ENCODE peak calls at places on chromosomes 3 and 15, in eight cellular contexts. One of them, this sample, is unnamed.

GRCh38 chr15:60844431-60845174 is 365.7 kb upstream of the ICE2 start:
- DNase-seq in RKO: no peak
- DNase-seq in substantia nigra: no peak
- DNase-seq in stimulated activated CD4-positive, alpha-beta T cell treated with anti-CD3 and anti-CD28 coated beads, Interleukin-1b, Interleukin-23, amount 100 ng/mL, for 48 hours: peak; percentile 53
- DNase-seq in AG09309: no peak
- DNase-seq in A549: no peak
- DNase-seq in HS-5: no peak
- DNase-seq in uterus: no peak
- DNase-seq in this sample: no peak

GRCh38 chr3:107662586-107662985 is 139.8 kb downstream of the BBX start:
- DNase-seq in RKO: no peak
- DNase-seq in substantia nigra: no peak
- DNase-seq in stimulated activated CD4-positive, alpha-beta T cell treated with anti-CD3 and anti-CD28 coated beads, Interleukin-1b, Interleukin-23, amount 100 ng/mL, for 48 hours: no peak
- DNase-seq in AG09309: no peak
- DNase-seq in A549: no peak
- DNase-seq in HS-5: no peak
- DNase-seq in uterus: no peak
- DNase-seq in this sample: no peak

GRCh38 chr3:99777210-99777549 is 40.5 kb upstream of the CMSS1 start:
- DNase-seq in RKO: no peak
- DNase-seq in substantia nigra: no peak
- DNase-seq in stimulated activated CD4-positive, alpha-beta T cell treated with anti-CD3 and anti-CD28 coated beads, Interleukin-1b, Interleukin-23, amount 100 ng/mL, for 48 hours: no peak
- DNase-seq in AG09309: no peak
- DNase-seq in A549: no peak
- DNase-seq in HS-5: no peak
- DNase-seq in uterus: no peak
- DNase-seq in this sample: no peak

GRCh38 chr15:23532019-23532418 is 33.5 kb upstream of the MKRN3 start:
- DNase-seq in RKO: no peak
- DNase-seq in substantia nigra: no peak
- DNase-seq in stimulated activated CD4-positive, alpha-beta T cell treated with anti-CD3 and anti-CD28 coated beads, Interleukin-1b, Interleukin-23, amount 100 ng/mL, for 48 hours: no peak
- DNase-seq in AG09309: no peak
- DNase-seq in A549: no peak
- DNase-seq in HS-5: peak; percentile 3
- DNase-seq in uterus: no peak
- DNase-seq in this sample: no peak

GRCh38 chr3:111087924-111088469 is 16.4 kb downstream of the NECTIN3 start:
- DNase-seq in RKO: no peak
- DNase-seq in substantia nigra: no peak
- DNase-seq in stimulated activated CD4-positive, alpha-beta T cell treated with anti-CD3 and anti-CD28 coated beads, Interleukin-1b, Interleukin-23, amount 100 ng/mL, for 48 hours: no peak
- DNase-seq in AG09309: no peak
- DNase-seq in A549: no peak
- DNase-seq in HS-5: no peak
- DNase-seq in uterus: no peak
- DNase-seq in this sample: no peak

GRCh38 chr3:193874997-193875593 is 260.9 kb upstream of the HES1 start:
- DNase-seq in RKO: no peak
- DNase-seq in substantia nigra: no peak
- DNase-seq in stimulated activated CD4-positive, alpha-beta T cell treated with anti-CD3 and anti-CD28 coated beads, Interleukin-1b, Interleukin-23, amount 100 ng/mL, for 48 hours: no peak
- DNase-seq in AG09309: no peak
- DNase-seq in A549: no peak
- DNase-seq in HS-5: no peak
- DNase-seq in uterus: no peak
- DNase-seq in this sample: no peak

GRCh38 chr3:50605901-50606326 is 5.7 kb downstream of the CISH start:
- DNase-seq in RKO: no peak
- DNase-seq in substantia nigra: no peak
- DNase-seq in stimulated activated CD4-positive, alpha-beta T cell treated with anti-CD3 and anti-CD28 coated beads, Interleukin-1b, Interleukin-23, amount 100 ng/mL, for 48 hours: no peak
- DNase-seq in AG09309: no peak
- DNase-seq in A549: no peak
- DNase-seq in HS-5: no peak
- DNase-seq in uterus: no peak
- DNase-seq in this sample: no peak

GRCh38 chr3:59388555-59389280 is 338.9 kb upstream of the CFAP20DC start:
- DNase-seq in RKO: no peak
- DNase-seq in substantia nigra: no peak
- DNase-seq in stimulated activated CD4-positive, alpha-beta T cell treated with anti-CD3 and anti-CD28 coated beads, Interleukin-1b, Interleukin-23, amount 100 ng/mL, for 48 hours: peak; percentile 35
- DNase-seq in AG09309: no peak
- DNase-seq in A549: no peak
- DNase-seq in HS-5: no peak
- DNase-seq in uterus: no peak
- DNase-seq in this sample: no peak

GRCh38 chr3:183745300-183746098 is 47.9 kb downstream of the YEATS2 start:
- DNase-seq in RKO: no peak
- DNase-seq in substantia nigra: no peak
- DNase-seq in stimulated activated CD4-positive, alpha-beta T cell treated with anti-CD3 and anti-CD28 coated beads, Interleukin-1b, Interleukin-23, amount 100 ng/mL, for 48 hours: no peak
- DNase-seq in AG09309: no peak
- DNase-seq in A549: no peak
- DNase-seq in HS-5: no peak
- DNase-seq in uterus: no peak
- DNase-seq in this sample: no peak

GRCh38 chr3:177452487-177452886 is 255.2 kb upstream of the TBL1XR1 start:
- DNase-seq in RKO: peak; percentile 29
- DNase-seq in substantia nigra: no peak
- DNase-seq in stimulated activated CD4-positive, alpha-beta T cell treated with anti-CD3 and anti-CD28 coated beads, Interleukin-1b, Interleukin-23, amount 100 ng/mL, for 48 hours: no peak
- DNase-seq in AG09309: no peak
- DNase-seq in A549: no peak
- DNase-seq in HS-5: peak; percentile 33
- DNase-seq in uterus: peak; percentile 46
- DNase-seq in this sample: no peak

GRCh38 chr3:109927161-109927560 is 589.8 kb upstream of the DPPA4 start:
- DNase-seq in RKO: peak; percentile 89
- DNase-seq in substantia nigra: no peak
- DNase-seq in stimulated activated CD4-positive, alpha-beta T cell treated with anti-CD3 and anti-CD28 coated beads, Interleukin-1b, Interleukin-23, amount 100 ng/mL, for 48 hours: peak; percentile 10
- DNase-seq in AG09309: peak; percentile 86
- DNase-seq in A549: peak; percentile 78
- DNase-seq in HS-5: peak; percentile 91
- DNase-seq in uterus: no peak
- DNase-seq in this sample: no peak

GRCh38 chr3:140128217-140129137 is 193.5 kb downstream of the CLSTN2 start:
- DNase-seq in RKO: peak; percentile 26
- DNase-seq in substantia nigra: no peak
- DNase-seq in stimulated activated CD4-positive, alpha-beta T cell treated with anti-CD3 and anti-CD28 coated beads, Interleukin-1b, Interleukin-23, amount 100 ng/mL, for 48 hours: no peak
- DNase-seq in AG09309: no peak
- DNase-seq in A549: peak; percentile 10
- DNase-seq in HS-5: no peak
- DNase-seq in uterus: peak; percentile 13
- DNase-seq in this sample: peak; percentile 60

GRCh38 chr3:148227534-148227933 is 470.2 kb upstream of the AGTR1 start:
- DNase-seq in RKO: no peak
- DNase-seq in substantia nigra: no peak
- DNase-seq in stimulated activated CD4-positive, alpha-beta T cell treated with anti-CD3 and anti-CD28 coated beads, Interleukin-1b, Interleukin-23, amount 100 ng/mL, for 48 hours: no peak
- DNase-seq in AG09309: no peak
- DNase-seq in A549: no peak
- DNase-seq in HS-5: no peak
- DNase-seq in uterus: no peak
- DNase-seq in this sample: no peak

GRCh38 chr15:39783244-39783820 is 691 bp upstream of the FSIP1 start:
- DNase-seq in RKO: no peak
- DNase-seq in substantia nigra: no peak
- DNase-seq in stimulated activated CD4-positive, alpha-beta T cell treated with anti-CD3 and anti-CD28 coated beads, Interleukin-1b, Interleukin-23, amount 100 ng/mL, for 48 hours: no peak
- DNase-seq in AG09309: no peak
- DNase-seq in A549: no peak
- DNase-seq in HS-5: no peak
- DNase-seq in uterus: no peak
- DNase-seq in this sample: no peak

GRCh38 chr3:142272200-142272891 is 47.0 kb upstream of the GK5 start:
- DNase-seq in RKO: no peak
- DNase-seq in substantia nigra: no peak
- DNase-seq in stimulated activated CD4-positive, alpha-beta T cell treated with anti-CD3 and anti-CD28 coated beads, Interleukin-1b, Interleukin-23, amount 100 ng/mL, for 48 hours: no peak
- DNase-seq in AG09309: no peak
- DNase-seq in A549: no peak
- DNase-seq in HS-5: no peak
- DNase-seq in uterus: no peak
- DNase-seq in this sample: no peak

GRCh38 chr15:98684441-98684840 is 36.1 kb downstream of the IGF1R start:
- DNase-seq in RKO: no peak
- DNase-seq in substantia nigra: no peak
- DNase-seq in stimulated activated CD4-positive, alpha-beta T cell treated with anti-CD3 and anti-CD28 coated beads, Interleukin-1b, Interleukin-23, amount 100 ng/mL, for 48 hours: no peak
- DNase-seq in AG09309: peak; percentile 78
- DNase-seq in A549: no peak
- DNase-seq in HS-5: peak; percentile 31
- DNase-seq in uterus: no peak
- DNase-seq in this sample: no peak

GRCh38 chr3:96813820-96814580 is 394 bp upstream of the EPHA6 start:
- DNase-seq in RKO: no peak
- DNase-seq in substantia nigra: peak; percentile 7
- DNase-seq in stimulated activated CD4-positive, alpha-beta T cell treated with anti-CD3 and anti-CD28 coated beads, Interleukin-1b, Interleukin-23, amount 100 ng/mL, for 48 hours: peak; percentile 2
- DNase-seq in AG09309: no peak
- DNase-seq in A549: peak; percentile 31
- DNase-seq in HS-5: peak; percentile 58
- DNase-seq in uterus: no peak
- DNase-seq in this sample: peak; percentile 64

GRCh38 chr15:92071030-92071644 is 217.6 kb downstream of the SLCO3A1 start:
- DNase-seq in RKO: no peak
- DNase-seq in substantia nigra: no peak
- DNase-seq in stimulated activated CD4-positive, alpha-beta T cell treated with anti-CD3 and anti-CD28 coated beads, Interleukin-1b, Interleukin-23, amount 100 ng/mL, for 48 hours: no peak
- DNase-seq in AG09309: no peak
- DNase-seq in A549: no peak
- DNase-seq in HS-5: no peak
- DNase-seq in uterus: no peak
- DNase-seq in this sample: no peak

GRCh38 chr3:32340039-32340438 is 51.6 kb upstream of the CMTM7 start:
- DNase-seq in RKO: peak; percentile 48
- DNase-seq in substantia nigra: no peak
- DNase-seq in stimulated activated CD4-positive, alpha-beta T cell treated with anti-CD3 and anti-CD28 coated beads, Interleukin-1b, Interleukin-23, amount 100 ng/mL, for 48 hours: peak; percentile 4
- DNase-seq in AG09309: no peak
- DNase-seq in A549: peak; percentile 63
- DNase-seq in HS-5: no peak
- DNase-seq in uterus: no peak
- DNase-seq in this sample: peak; percentile 18

GRCh38 chr3:48686538-48687219 is 964 bp upstream of the NCKIPSD start:
- DNase-seq in RKO: no peak
- DNase-seq in substantia nigra: no peak
- DNase-seq in stimulated activated CD4-positive, alpha-beta T cell treated with anti-CD3 and anti-CD28 coated beads, Interleukin-1b, Interleukin-23, amount 100 ng/mL, for 48 hours: no peak
- DNase-seq in AG09309: no peak
- DNase-seq in A549: no peak
- DNase-seq in HS-5: no peak
- DNase-seq in uterus: no peak
- DNase-seq in this sample: no peak

GRCh38 chr3:108044699-108045098 is 46.1 kb downstream of the CD47 start:
- DNase-seq in RKO: no peak
- DNase-seq in substantia nigra: no peak
- DNase-seq in stimulated activated CD4-positive, alpha-beta T cell treated with anti-CD3 and anti-CD28 coated beads, Interleukin-1b, Interleukin-23, amount 100 ng/mL, for 48 hours: no peak
- DNase-seq in AG09309: no peak
- DNase-seq in A549: no peak
- DNase-seq in HS-5: no peak
- DNase-seq in uterus: no peak
- DNase-seq in this sample: no peak

GRCh38 chr3:152287898-152288576 is 19.3 kb downstream of the MBNL1 start:
- DNase-seq in RKO: no peak
- DNase-seq in substantia nigra: no peak
- DNase-seq in stimulated activated CD4-positive, alpha-beta T cell treated with anti-CD3 and anti-CD28 coated beads, Interleukin-1b, Interleukin-23, amount 100 ng/mL, for 48 hours: no peak
- DNase-seq in AG09309: no peak
- DNase-seq in A549: no peak
- DNase-seq in HS-5: no peak
- DNase-seq in uterus: no peak
- DNase-seq in this sample: no peak

GRCh38 chr3:41073190-41073589 is 126.1 kb upstream of the CTNNB1 start:
- DNase-seq in RKO: no peak
- DNase-seq in substantia nigra: no peak
- DNase-seq in stimulated activated CD4-positive, alpha-beta T cell treated with anti-CD3 and anti-CD28 coated beads, Interleukin-1b, Interleukin-23, amount 100 ng/mL, for 48 hours: no peak
- DNase-seq in AG09309: no peak
- DNase-seq in A549: no peak
- DNase-seq in HS-5: no peak
- DNase-seq in uterus: no peak
- DNase-seq in this sample: no peak

GRCh38 chr15:92665100-92665555 is 9.6 kb upstream of the FAM174B start:
- DNase-seq in RKO: no peak
- DNase-seq in substantia nigra: no peak
- DNase-seq in stimulated activated CD4-positive, alpha-beta T cell treated with anti-CD3 and anti-CD28 coated beads, Interleukin-1b, Interleukin-23, amount 100 ng/mL, for 48 hours: no peak
- DNase-seq in AG09309: no peak
- DNase-seq in A549: no peak
- DNase-seq in HS-5: no peak
- DNase-seq in uterus: no peak
- DNase-seq in this sample: peak; percentile 60

This sample was measured in testis.